ENCODE peak calls at places on chromosome 7, in seven cellular contexts. N, J, V, W, B, C and K are unnamed samples.

GRCh38 chr7:153910604-153911003 is 141.6 kb upstream of the DPP6 start:
- DNase-seq in N (no peak), J (no peak), V (no peak), W (no peak), B (no peak), C (no peak), K (no peak)

GRCh38 chr7:121406866-121407439 is 10.8 kb upstream of the FAM3C start:
- DNase-seq in N (peak; percentile 13), J (no peak), V (no peak), W (no peak), B (no peak), C (no peak), K (no peak)

GRCh38 chr7:15750741-15751140 is 64.3 kb upstream of the MEOX2 start:
- DNase-seq in N (no peak), J (no peak), V (no peak), W (no peak), B (no peak), C (no peak), K (no peak)

GRCh38 chr7:27185708-27186449 is 847 bp upstream of the HOXA11 start:
- DNase-seq in N (peak; percentile 36), J (peak; percentile 31), V (no peak), W (no peak), B (no peak), C (no peak), K (peak; percentile 9)

GRCh38 chr7:138478499-138478908 is 18.4 kb downstream of the TRIM24 start:
- DNase-seq in N (no peak), J (no peak), V (peak; percentile 14), W (no peak), B (no peak), C (no peak), K (no peak)

GRCh38 chr7:111931958-111932357 is 274.2 kb downstream of the DOCK4 start:
- DNase-seq in N (no peak), J (no peak), V (no peak), W (no peak), B (no peak), C (no peak), K (no peak)

GRCh38 chr7:85630904-85631582 is 444.2 kb upstream of the SEMA3D start:
- DNase-seq in N (no peak), J (no peak), V (no peak), W (no peak), B (no peak), C (no peak), K (no peak)

GRCh38 chr7:26090927-26091519 is 61.0 kb upstream of the NFE2L3 start:
- DNase-seq in N (peak; percentile 17), J (no peak), V (peak; percentile 55), W (peak; percentile 70), B (no peak), C (no peak), K (peak; percentile 16)

GRCh38 chr7:116501425-116502167 is 2.1 kb downstream of the CAV2 start:
- DNase-seq in N (no peak), J (no peak), V (peak; percentile 51), W (peak; percentile 65), B (no peak), C (no peak), K (peak; percentile 42)

GRCh38 chr7:94240902-94241301 is 153.8 kb upstream of the COL1A2 start:
- DNase-seq in N (no peak), J (no peak), V (no peak), W (no peak), B (no peak), C (no peak), K (no peak)